ENCODE peak calls at places on chromosomes 1 and 21, in seven cellular contexts. E is activated CD8-positive, alpha-beta T cell treated with anti-CD3 and anti-CD28 coated beads for 36 hours; D is nephron progenitor cell; O is psoas muscle; M is endothelial cell; Y is RWPE1; X is esophagus squamous epithelium. B is an unnamed sample.

GRCh38 chr1:160167580-160167979 is 16.2 kb downstream of the ATP1A4 start:
- DNase-seq in O (no peak), X (no peak), D (no peak), Y (no peak), E (peak), M (no peak), B (no peak)

GRCh38 chr1:212609701-212610574 is 1.4 kb downstream of the ATF3 start:
- DNase-seq in Y (no peak), O (no peak), D (no peak), E (peak), M (no peak), X (no peak), B (no peak)

GRCh38 chr1:29379438-29380073 is 143.2 kb downstream of the PTPRU start:
- DNase-seq in M (no peak), O (no peak), D (no peak), Y (no peak), X (no peak), E (peak), B (no peak)

GRCh38 chr1:232950919-232951579 is 638 bp downstream of the NTPCR start:
- DNase-seq in E (peak), D (peak), Y (peak), M (peak), O (no peak), X (no peak), B (peak)

GRCh38 chr1:172118618-172119017 is 277.3 kb downstream of the DNM3 start:
- DNase-seq in O (no peak), D (no peak), E (no peak), X (no peak), Y (no peak), M (no peak), B (no peak)

GRCh38 chr1:48057249-48057648 is 60.1 kb upstream of the TRABD2B start:
- DNase-seq in Y (no peak), E (no peak), X (no peak), D (no peak), M (no peak), O (no peak), B (no peak)

GRCh38 chr21:42421018-42421793 is 17.5 kb downstream of the UBASH3A start:
- DNase-seq in Y (no peak), D (no peak), O (no peak), E (peak), M (no peak), X (no peak), B (no peak)

GRCh38 chr1:19466112-19466561 is 19.2 kb downstream of the CAPZB start:
- DNase-seq in Y (no peak), X (no peak), O (no peak), E (peak), M (no peak), D (no peak), B (no peak)

GRCh38 chr1:214740471-214740870 is 137.5 kb downstream of the CENPF start:
- DNase-seq in O (no peak), X (no peak), D (no peak), E (no peak), M (no peak), Y (no peak), B (no peak)

GRCh38 chr1:76944942-76945341 is 77.7 kb downstream of the ST6GALNAC5 start:
- DNase-seq in E (no peak), M (no peak), Y (no peak), D (no peak), O (no peak), X (no peak), B (no peak)

GRCh38 chr1:159171254-159171687 is at the start of gene CADM3:
- DNase-seq in Y (peak), D (no peak), M (no peak), O (peak), E (no peak), X (no peak), B (no peak)

DNA sequence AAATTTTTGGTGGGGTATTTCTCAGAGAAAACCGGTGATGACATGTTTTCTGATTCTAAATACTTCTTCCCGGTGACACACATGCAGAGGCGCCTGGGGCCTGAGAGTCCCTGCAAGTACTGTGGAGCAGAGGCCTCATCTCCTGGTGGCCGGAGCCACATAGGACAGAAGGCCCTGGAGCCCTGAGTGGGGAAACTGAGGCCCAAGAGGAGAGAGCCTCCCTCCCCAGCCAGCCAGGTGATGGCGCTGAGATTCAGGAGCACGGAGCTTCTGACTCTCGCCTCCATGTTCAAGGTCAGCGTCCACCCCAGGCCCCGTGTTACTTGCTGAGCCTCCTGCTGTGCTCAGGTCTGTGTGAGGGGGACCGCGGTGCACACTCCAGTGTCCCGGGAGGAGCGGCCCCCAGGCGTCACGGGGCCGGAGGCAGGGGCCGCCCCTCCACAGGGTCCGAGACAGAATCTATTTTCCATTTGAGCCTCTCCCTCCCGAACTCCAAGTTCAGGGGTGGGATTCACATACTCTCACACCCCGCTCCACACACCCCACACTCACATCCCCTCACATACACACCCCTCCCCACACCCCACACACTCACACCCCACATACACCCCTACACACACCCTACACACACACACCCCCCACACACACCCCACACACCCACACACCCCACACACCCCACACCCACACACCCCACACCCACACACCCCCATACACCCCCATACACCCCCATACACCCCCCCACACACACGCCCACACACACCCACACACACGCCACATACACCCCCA is 43.8 kb downstream of the SLX9 start:
- DNase-seq in Y (no peak), D (no peak), O (peak), E (no peak), X (no peak), M (no peak), B (no peak)
- TF ChIP-seq CTCF in Y (no peak), D (no peak), O (no peak), E (no peak), X (no peak), M (no peak), B (no peak)

GRCh38 chr1:183484254-183484653 is 12.0 kb downstream of the SMG7 start:
- DNase-seq in O (no peak), M (no peak), X (no peak), D (no peak), Y (no peak), E (no peak), B (no peak)
- TF ChIP-seq CTCF in O (no peak), M (no peak), X (no peak), D (no peak), Y (peak), E (no peak), B (peak)

GRCh38 chr1:162316187-162316586 is 60.5 kb downstream of the SPATA46 start:
- DNase-seq in O (no peak), E (no peak), D (no peak), M (no peak), X (no peak), Y (no peak), B (no peak)

GRCh38 chr1:162314226-162314625 is 62.4 kb downstream of the SPATA46 start:
- DNase-seq in M (no peak), E (no peak), D (no peak), X (no peak), O (no peak), Y (no peak), B (no peak)

GRCh38 chr1:162319510-162320160 is 57.0 kb downstream of the SPATA46 start:
- DNase-seq in M (no peak), Y (peak), X (no peak), O (no peak), D (peak), E (no peak), B (no peak)

GRCh38 chr1:162315673-162316072 is 61.0 kb downstream of the SPATA46 start:
- DNase-seq in O (no peak), Y (no peak), D (no peak), E (no peak), X (no peak), M (no peak), B (no peak)

GRCh38 chr1:162317659-162318058 is 59.0 kb downstream of the SPATA46 start:
- DNase-seq in E (no peak), Y (no peak), M (no peak), X (no peak), D (no peak), O (no peak), B (no peak)
- TF ChIP-seq CTCF in E (no peak), Y (no peak), M (no peak), X (no peak), D (no peak), O (no peak), B (no peak)

DNA sequence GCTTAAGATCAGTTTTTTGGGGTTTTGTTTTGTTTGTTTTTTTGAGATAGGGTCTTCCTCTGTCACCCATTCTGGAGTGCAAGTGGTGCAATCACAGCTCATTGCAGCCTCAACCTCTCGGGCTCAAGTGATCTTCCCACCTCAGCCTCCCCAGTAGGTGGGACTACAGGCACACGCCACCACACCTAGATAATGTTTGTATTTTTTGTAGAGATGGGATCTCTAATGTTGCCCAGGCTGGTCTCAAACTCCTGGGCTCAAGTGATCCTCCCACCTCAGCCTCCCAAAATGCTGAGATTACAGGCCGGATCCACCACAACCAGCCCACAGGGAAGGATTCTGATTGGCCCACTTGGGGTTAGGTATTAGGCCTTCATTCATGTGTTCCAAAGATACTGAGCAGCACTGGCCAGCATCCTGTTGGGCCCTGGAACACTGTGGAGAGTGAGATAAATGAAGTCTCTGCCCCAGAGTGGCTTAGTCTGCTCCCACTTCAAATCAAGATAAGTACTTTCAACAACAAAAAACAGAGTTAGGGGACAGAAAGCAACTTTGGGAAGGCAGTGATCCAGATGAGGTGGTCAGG is 54.7 kb downstream of the PTP4A2 start:
- DNase-seq in Y (no peak), M (no peak), D (no peak), E (no peak), O (no peak), X (no peak), B (no peak)
- TF ChIP-seq CTCF in Y (no peak), M (no peak), D (no peak), E (no peak), O (no peak), X (no peak), B (no peak)

GRCh38 chr1:168342572-168343280 is 62.0 kb downstream of the TBX19 start:
- DNase-seq in E (peak), Y (peak), O (peak), M (peak), X (peak), D (peak), B (peak)
- TF ChIP-seq CTCF in E (peak), Y (peak), O (peak), M (peak), X (peak), D (peak), B (peak)

GRCh38 chr1:81878538-81878937 is 77.8 kb downstream of the ADGRL2 start:
- DNase-seq in M (no peak), X (no peak), O (no peak), Y (no peak), E (no peak), D (no peak), B (no peak)

GRCh38 chr1:81876901-81877750 is 76.4 kb downstream of the ADGRL2 start:
- DNase-seq in E (no peak), Y (peak), X (no peak), D (no peak), O (no peak), M (no peak), B (no peak)

GRCh38 chr1:81877940-81878339 is 77.2 kb downstream of the ADGRL2 start:
- DNase-seq in Y (no peak), M (no peak), E (no peak), O (no peak), D (no peak), X (no peak), B (no peak)

DNA sequence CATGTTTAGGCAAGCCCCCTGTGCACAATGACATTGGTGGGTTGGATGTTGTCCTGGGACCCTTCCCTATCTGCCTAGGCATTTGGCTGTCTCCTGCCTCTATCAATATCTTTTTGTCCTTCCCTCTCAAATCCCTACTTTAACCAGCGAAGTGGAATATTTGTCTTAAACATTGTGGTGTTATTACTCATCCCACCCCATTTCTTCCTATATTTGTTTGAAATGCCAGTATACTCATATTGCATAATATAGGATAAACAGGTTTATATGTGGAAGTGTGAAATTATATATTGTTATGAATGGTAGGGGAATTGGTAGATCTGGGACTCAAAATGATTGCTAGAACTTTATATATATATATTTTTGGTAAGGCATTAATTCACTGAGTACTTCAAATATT is 80.0 kb downstream of the ADGRL2 start:
- DNase-seq in X (no peak), M (no peak), D (no peak), E (no peak), O (no peak), Y (no peak), B (no peak)
- TF ChIP-seq CTCF in X (no peak), M (no peak), D (no peak), E (no peak), O (no peak), Y (no peak), B (no peak)

DNA sequence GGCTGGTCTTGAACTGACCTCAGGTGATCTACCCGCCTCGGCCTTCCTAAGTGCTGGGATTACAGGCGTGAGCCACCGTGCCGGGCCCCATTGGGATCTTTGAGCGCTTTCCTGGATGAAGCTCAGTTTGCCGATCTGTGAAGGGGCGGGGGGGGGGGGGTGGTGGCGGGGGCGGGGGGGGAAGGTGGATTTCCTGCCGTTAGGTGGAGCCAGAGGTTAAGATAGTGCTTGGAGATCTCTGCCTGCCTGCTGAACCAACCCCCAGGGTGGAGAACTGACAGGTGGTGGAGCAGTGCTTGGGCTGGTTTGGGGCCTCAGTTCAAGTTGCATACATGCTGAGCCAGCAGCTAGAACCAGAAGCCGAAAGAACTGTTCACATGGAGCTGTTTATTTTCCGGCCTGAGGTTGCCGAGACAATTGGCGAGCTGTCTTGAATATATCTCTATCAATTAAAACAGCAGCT is 1.7 kb downstream of the TMCC2 start:
- DNase-seq in D (peak), X (no peak), M (peak), E (peak), O (peak), Y (peak), B (peak)
- TF ChIP-seq CTCF in D (no peak), X (no peak), M (no peak), E (no peak), O (peak), Y (peak), B (peak)

DNA sequence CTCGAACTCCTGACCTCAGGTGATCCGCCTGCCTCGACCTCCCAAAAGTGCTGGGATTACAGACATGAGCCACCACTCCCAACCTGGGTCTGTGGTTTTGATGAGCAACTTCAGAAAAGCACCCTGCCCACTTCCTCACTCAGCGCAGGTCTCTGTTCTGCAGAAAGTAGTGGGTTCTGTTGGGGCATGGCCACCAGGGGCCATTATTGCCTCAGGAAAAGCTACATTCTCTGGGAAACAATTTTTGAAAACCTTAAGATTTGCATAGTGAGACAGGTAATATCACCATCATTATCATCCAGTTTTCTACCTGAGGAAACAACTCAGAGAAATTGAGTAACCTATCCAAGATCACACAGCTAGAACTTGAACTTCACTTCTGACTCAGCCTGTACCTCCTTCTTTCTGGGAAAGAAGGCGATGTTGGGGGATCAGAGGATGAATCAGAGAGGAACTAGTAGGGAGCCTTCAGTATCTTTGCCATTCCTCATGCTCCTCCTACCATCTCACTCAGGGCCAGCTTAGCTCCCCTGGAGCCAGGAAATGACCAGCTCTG is 7.1 kb upstream of the NES start:
- DNase-seq in Y (peak), X (no peak), O (no peak), D (no peak), E (peak), M (no peak), B (no peak)
- TF ChIP-seq CTCF in Y (no peak), X (no peak), O (no peak), D (no peak), E (peak), M (no peak), B (no peak)

GRCh38 chr1:34419662-34420061 is 243.0 kb downstream of the C1orf94 start:
- DNase-seq in D (no peak), Y (no peak), X (no peak), O (no peak), E (no peak), M (peak), B (no peak)
- TF ChIP-seq CTCF in D (peak), Y (no peak), X (no peak), O (no peak), E (no peak), M (no peak), B (no peak)

GRCh38 chr1:156490401-156491032 is 10.1 kb downstream of the MEF2D start:
- DNase-seq in E (no peak), X (no peak), D (peak), Y (peak), M (peak), O (no peak), B (no peak)

GRCh38 chr1:156492013-156492590 is 8.5 kb downstream of the MEF2D start:
- DNase-seq in M (no peak), O (no peak), E (no peak), Y (no peak), D (no peak), X (no peak), B (no peak)

GRCh38 chr1:156492591-156493080 is 7.9 kb downstream of the MEF2D start:
- DNase-seq in M (no peak), O (no peak), X (no peak), E (peak), D (no peak), Y (no peak), B (no peak)

GRCh38 chr1:156489935-156490293 is 10.7 kb downstream of the MEF2D start:
- DNase-seq in X (no peak), D (no peak), E (no peak), O (no peak), Y (no peak), M (no peak), B (no peak)

GRCh38 chr1:156491151-156491949 is 9.2 kb downstream of the MEF2D start:
- DNase-seq in X (no peak), Y (no peak), D (no peak), E (no peak), M (no peak), O (no peak), B (no peak)
- TF ChIP-seq CTCF in X (no peak), Y (no peak), D (no peak), E (no peak), M (no peak), O (no peak), B (no peak)

B was measured in Calu3.